ENCODE peak calls at places on chromosomes 3 and 15, in four cellular contexts. K is RWPE1, S is cardiac muscle cell, I is right lobe of liver. M is an unnamed sample.

GRCh38 chr15:101433396-101433795 is 56.1 kb downstream of the PCSK6 start:
- DNase-seq in K (no peak), S (no peak), I (no peak), M (no peak)

GRCh38 chr3:123094914-123095313 is 28.1 kb downstream of the PDIA5 start:
- DNase-seq in K (no peak), S (no peak), I (no peak), M (no peak)

GRCh38 chr3:130576571-130577266 is 59.7 kb downstream of the COL6A6 start:
- DNase-seq in K (no peak), S (peak; percentile 75), I (no peak), M (no peak)

GRCh38 chr3:175150812-175151411 is 291.8 kb downstream of the NAALADL2 start:
- DNase-seq in K (peak; percentile 81), S (no peak), I (no peak), M (peak; percentile 5)

GRCh38 chr3:4421121-4421520 is 45.9 kb downstream of the SUMF1 start:
- DNase-seq in K (peak; percentile 60), S (peak; percentile 46), I (no peak), M (peak; percentile 49)

GRCh38 chr3:162295323-162295983 is 798.8 kb downstream of the OTOL1 start:
- DNase-seq in K (peak; percentile 74), S (peak; percentile 56), I (no peak), M (no peak)

GRCh38 chr15:70301396-70301795 is 203.7 kb upstream of the TLE3 start:
- DNase-seq in K (no peak), S (no peak), I (no peak), M (peak; percentile 29)

GRCh38 chr3:59517448-59517847 is 467.6 kb upstream of the CFAP20DC start:
- DNase-seq in K (no peak), S (no peak), I (no peak), M (no peak)

GRCh38 chr15:62068787-62069170 is 2.0 kb downstream of the C2CD4A start:
- DNase-seq in K (no peak), S (peak; percentile 40), I (no peak), M (peak; percentile 25)

GRCh38 chr3:71504250-71505036 is 79.1 kb downstream of the FOXP1 start:
- DNase-seq in K (peak; percentile 83), S (peak; percentile 76), I (no peak), M (no peak)

GRCh38 chr15:66004618-66005262 is 135.4 kb downstream of the RAB11A start:
- DNase-seq in K (peak; percentile 77), S (peak; percentile 53), I (no peak), M (peak; percentile 16)

GRCh38 chr15:101295607-101296225 is 668 bp upstream of the SNRPA1 start:
- DNase-seq in K (peak; percentile 45), S (peak; percentile 16), I (no peak), M (peak; percentile 70)

GRCh38 chr3:129001101-129001816 is at the start of gene EFCC1:
- DNase-seq in K (no peak), S (peak; percentile 55), I (no peak), M (no peak)

GRCh38 chr3:116005404-116005803 is 382.1 kb downstream of the GAP43 start:
- DNase-seq in K (peak; percentile 73), S (peak; percentile 92), I (no peak), M (no peak)

GRCh38 chr15:68158046-68158628 is 47.0 kb downstream of the CALML4 start:
- DNase-seq in K (no peak), S (no peak), I (no peak), M (no peak)

GRCh38 chr3:57160731-57161086 is 4.4 kb downstream of the IL17RD start:
- DNase-seq in K (no peak), S (no peak), I (no peak), M (no peak)

GRCh38 chr3:244041-244440 is 47.5 kb downstream of the CHL1 start:
- DNase-seq in K (no peak), S (no peak), I (no peak), M (no peak)

GRCh38 chr3:40304352-40304751 is 5.2 kb upstream of the EIF1B start:
- DNase-seq in K (no peak), S (no peak), I (no peak), M (no peak)

GRCh38 chr3:71438004-71438685 is 145.4 kb downstream of the FOXP1 start:
- DNase-seq in K (no peak), S (no peak), I (no peak), M (no peak)

GRCh38 chr3:53744351-53744750 is 101.9 kb downstream of the CHDH start:
- DNase-seq in K (no peak), S (no peak), I (no peak), M (peak; percentile 72)

GRCh38 chr15:37298271-37298670 is 197.9 kb upstream of the MEIS2 start:
- DNase-seq in K (no peak), S (no peak), I (no peak), M (no peak)

GRCh38 chr3:169841171-169841570 is 28.5 kb upstream of the LRRC34 start:
- DNase-seq in K (no peak), S (peak; percentile 59), I (no peak), M (peak; percentile 28)

GRCh38 chr3:64459711-64460110 is 228.1 kb downstream of the ADAMTS9 start:
- DNase-seq in K (no peak), S (peak; percentile 66), I (no peak), M (no peak)

GRCh38 chr3:108946292-108947290 is 7.1 kb downstream of the GUCA1C start:
- DNase-seq in K (peak; percentile 66), S (no peak), I (no peak), M (no peak)

GRCh38 chr15:96336643-96337353 is 6.3 kb downstream of the NR2F2 start:
- DNase-seq in K (no peak), S (peak; percentile 47), I (peak; percentile 51), M (no peak)

GRCh38 chr3:187017511-187018230 is 87.3 kb downstream of the ST6GAL1 start:
- DNase-seq in K (no peak), S (peak; percentile 83), I (no peak), M (no peak)

GRCh38 chr3:65846936-65847335 is 191.8 kb downstream of the MAGI1 start:
- DNase-seq in K (no peak), S (no peak), I (no peak), M (no peak)

GRCh38 chr3:146682176-146682575 is 77.0 kb upstream of the PLSCR5 start:
- DNase-seq in K (no peak), S (no peak), I (no peak), M (no peak)

GRCh38 chr15:25238126-25238525 is 200.7 kb downstream of the UBE3A start:
- DNase-seq in K (no peak), S (no peak), I (no peak), M (no peak)

GRCh38 chr15:82165948-82166376 is 96.6 kb downstream of the EFL1 start:
- DNase-seq in K (no peak), S (peak; percentile 21), I (no peak), M (no peak)

GRCh38 chr15:36313021-36313420 is 266.4 kb upstream of the CDIN1 start:
- DNase-seq in K (peak; percentile 6), S (no peak), I (no peak), M (no peak)

GRCh38 chr3:110810356-110810755 is 261.3 kb upstream of the NECTIN3 start:
- DNase-seq in K (no peak), S (peak; percentile 51), I (no peak), M (no peak)

GRCh38 chr15:78147566-78147965 is 1.6 kb upstream of the IDH3A start:
- DNase-seq in K (no peak), S (no peak), I (no peak), M (no peak)

GRCh38 chr15:78149068-78149804 is at the start of gene IDH3A:
- DNase-seq in K (peak; percentile 97), S (peak; percentile 98), I (peak; percentile 100), M (peak; percentile 98)

GRCh38 chr15:78146437-78147154 is 2.6 kb upstream of the IDH3A start:
- DNase-seq in K (no peak), S (no peak), I (no peak), M (peak; percentile 41)

GRCh38 chr15:78148392-78149067 is 632 bp upstream of the IDH3A start:
- DNase-seq in K (no peak), S (peak; percentile 10), I (no peak), M (no peak)

DNA sequence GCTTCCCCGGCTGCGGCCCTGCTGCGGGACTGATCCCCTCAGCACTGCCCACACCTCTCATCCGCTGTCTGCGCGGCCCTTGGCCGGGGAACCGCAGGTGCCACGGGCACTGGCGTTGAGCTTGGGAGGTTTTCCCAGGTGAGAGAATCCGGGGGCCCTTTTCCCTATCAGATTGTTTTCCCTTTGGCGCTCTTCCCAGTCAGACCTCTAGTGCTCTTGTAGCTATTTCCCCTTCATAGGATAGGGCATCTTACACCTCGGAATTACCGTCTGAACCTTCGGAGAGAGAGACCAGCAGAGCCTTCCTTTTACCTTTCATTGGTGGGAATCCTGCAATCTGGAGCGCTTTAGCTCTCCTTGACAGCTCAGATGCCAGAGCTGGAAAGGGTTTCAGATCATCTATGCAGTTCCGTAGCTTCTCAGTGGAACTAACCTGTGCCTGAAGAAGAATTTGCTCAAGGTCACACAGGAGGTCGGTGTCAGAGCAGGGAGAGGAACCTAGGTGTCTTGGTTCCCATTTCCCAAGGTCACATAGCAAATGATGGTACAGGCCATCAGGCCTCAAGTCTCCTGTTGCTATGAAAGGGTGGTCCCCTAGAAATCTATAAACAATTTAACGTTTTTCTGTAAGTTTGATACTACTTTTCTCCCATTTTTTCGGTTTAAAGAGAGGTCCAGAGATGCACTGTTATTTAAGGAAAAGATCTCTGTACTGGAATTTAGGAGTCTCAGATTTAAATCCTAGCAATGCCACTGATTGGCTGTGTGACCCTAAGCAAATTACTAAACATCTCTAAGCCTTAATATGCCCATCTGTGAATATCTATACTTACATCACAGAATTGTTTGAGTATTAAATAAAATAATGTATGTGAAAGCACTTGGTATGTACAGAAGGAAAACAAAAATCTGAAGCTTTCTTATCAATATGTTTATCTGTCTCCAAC is 916 bp downstream of the IDH3A start:
- DNase-seq in K (peak; percentile 40), S (peak; percentile 18), I (no peak), M (peak; percentile 54)
- H3K27ac ChIP-seq in K (peak overlapping the region; percentile 78), S (peak overlapping the region; percentile 71), I (peak overlapping the region; percentile 52), M (peak overlapping the region; percentile 92)

DNA sequence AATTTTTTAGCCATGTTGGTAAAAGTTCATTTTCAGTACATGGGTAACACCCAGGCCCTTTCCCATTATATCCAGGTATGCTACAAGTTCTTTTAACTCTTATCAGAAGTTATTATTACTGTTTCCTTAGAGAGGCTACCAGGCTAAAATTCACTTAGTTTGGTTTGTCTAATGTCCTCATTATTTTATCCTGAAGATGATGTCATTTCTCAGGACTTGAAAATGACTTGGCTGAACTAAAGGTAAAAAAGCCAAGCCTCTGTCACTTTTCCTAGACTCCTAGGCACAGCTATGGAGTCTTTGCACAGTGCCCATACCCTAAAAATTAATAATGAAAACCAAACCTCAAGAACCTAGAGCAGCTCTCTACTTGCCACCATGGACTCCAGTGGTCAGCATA is 4.1 kb downstream of the ELL3 start:
- DNase-seq in K (no peak), S (no peak), I (no peak), M (no peak)
- H3K27ac ChIP-seq in K (no peak overlapping the region), S (no peak overlapping the region), I (no peak overlapping the region), M (no peak overlapping the region)

DNA sequence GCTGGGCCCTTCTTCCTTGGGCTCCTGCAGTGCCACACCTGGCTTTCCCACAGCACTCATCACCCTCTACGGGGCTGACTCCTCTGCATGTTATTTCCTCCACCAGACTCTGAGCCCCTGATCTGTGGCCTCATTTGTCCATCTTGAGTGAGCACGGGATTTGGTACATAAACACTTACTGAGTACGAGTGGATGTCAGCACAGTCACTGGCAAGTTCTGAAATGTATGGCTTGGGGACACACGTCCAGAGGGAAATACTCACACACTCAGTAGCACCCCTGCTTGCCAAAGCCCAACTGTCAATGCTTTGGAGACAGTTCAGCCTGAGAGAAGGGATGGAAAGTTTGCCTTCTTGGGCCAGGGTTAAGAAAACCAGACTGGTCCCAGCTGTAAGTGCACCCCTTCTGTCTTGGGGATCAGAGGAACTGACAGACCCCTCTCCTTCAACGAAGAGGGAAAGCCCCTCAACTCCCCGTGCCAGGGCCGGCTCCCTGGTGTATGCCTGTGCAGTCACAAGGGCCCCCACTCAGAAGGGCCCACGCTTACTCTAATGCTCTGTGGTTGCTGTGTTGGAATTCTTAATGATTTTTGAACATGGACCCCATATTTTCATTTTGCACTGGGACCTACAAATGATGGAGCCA is 71.9 kb downstream of the UMPS start:
- DNase-seq in K (no peak), S (no peak), I (no peak), M (no peak)
- H3K27ac ChIP-seq in K (no peak overlapping the region), S (peak overlapping the region; percentile 93), I (no peak overlapping the region), M (no peak overlapping the region)

GRCh38 chr3:52521881-52522650 is 11.6 kb downstream of the NT5DC2 start:
- DNase-seq in K (no peak), S (no peak), I (no peak), M (no peak)
- H3K27ac ChIP-seq in K (no peak overlapping the region), S (no peak overlapping the region), I (no peak overlapping the region), M (no peak overlapping the region)

M was measured in small intestine.